ENCODE peak calls at places on chromosomes 13 and 19, in five cellular contexts. O is nephron progenitor cell, H is choroid plexus epithelial cell, S is left ventricle myocardium inferior, N is HFFc6. B is an unnamed sample.

GRCh38 chr13:97229699-97230098 is 7.6 kb downstream of the MBNL2 start:
- DNase-seq in S (no peak), O (no peak), N (no peak), H (no peak), B (no peak)

GRCh38 chr13:29435125-29435911 is 160.2 kb downstream of the SLC7A1 start:
- DNase-seq in H (peak), N (peak), O (no peak), S (no peak), B (no peak)

GRCh38 chr13:25085125-25085742 is 10.7 kb upstream of the PABPC3 start:
- DNase-seq in N (peak), O (peak), S (no peak), H (peak), B (peak)

GRCh38 chr13:112756967-112757758 is 67.3 kb downstream of the ATP11A start:
- DNase-seq in O (no peak), S (no peak), H (no peak), N (no peak), B (peak)

GRCh38 chr13:24923305-24923640 is 159.3 kb downstream of the RNF17 start:
- DNase-seq in O (no peak), H (peak), N (peak), S (no peak), B (no peak)

GRCh38 chr13:61144834-61145593 is 270.6 kb downstream of the PCDH20 start:
- DNase-seq in N (no peak), H (no peak), O (no peak), S (no peak), B (no peak)

GRCh38 chr19:51520710-51521109 is 10.8 kb downstream of the SIGLEC6 start:
- DNase-seq in H (no peak), N (no peak), O (no peak), S (no peak), B (no peak)

GRCh38 chr13:30796833-30797601 is 61.7 kb downstream of the ALOX5AP start:
- DNase-seq in H (peak), O (no peak), N (no peak), S (no peak), B (no peak)

GRCh38 chr19:4988770-4989251 is 19.9 kb downstream of the KDM4B start:
- DNase-seq in H (peak), N (peak), S (peak), O (no peak), B (no peak)

GRCh38 chr13:35478384-35479222 is 2.1 kb upstream of the MAB21L1 start:
- DNase-seq in N (no peak), S (no peak), O (peak), H (no peak), B (peak)

GRCh38 chr19:13692096-13692495 is 72.2 kb upstream of the MRI1 start:
- DNase-seq in H (peak), S (no peak), N (peak), O (no peak), B (no peak)

GRCh38 chr13:24063281-24063851 is 97.2 kb upstream of the SPATA13 start:
- DNase-seq in N (no peak), S (peak), O (no peak), H (peak), B (no peak)

GRCh38 chr19:47813304-47813994 is 8.3 kb upstream of the CRX start:
- DNase-seq in H (peak), S (peak), O (peak), N (peak), B (peak)

GRCh38 chr19:1041835-1042685 is 2.2 kb downstream of the ABCA7 start:
- DNase-seq in S (no peak), O (no peak), N (no peak), H (no peak), B (no peak)

GRCh38 chr13:95509521-95510315 is 42.8 kb upstream of the CLDN10 start:
- DNase-seq in N (peak), O (no peak), H (peak), S (no peak), B (no peak)

GRCh38 chr19:29583196-29584006 is 22.7 kb upstream of the POP4 start:
- DNase-seq in S (no peak), H (peak), O (no peak), N (peak), B (no peak)

GRCh38 chr13:111846396-111847174 is 220.4 kb upstream of the SOX1 start:
- DNase-seq in S (no peak), O (no peak), N (no peak), H (no peak), B (no peak)

GRCh38 chr13:67136157-67136556 is 94.0 kb downstream of the PCDH9 start:
- DNase-seq in S (no peak), N (no peak), H (peak), O (no peak), B (no peak)

GRCh38 chr19:10092648-10093294 is 6.7 kb downstream of the SHFL start:
- DNase-seq in N (no peak), H (no peak), S (no peak), O (no peak), B (no peak)

GRCh38 chr13:81409284-81409683 is 1068.4 kb upstream of the SPRY2 start:
- DNase-seq in S (no peak), H (no peak), N (no peak), O (no peak), B (no peak)

GRCh38 chr13:33087091-33087490 is 70.9 kb downstream of the KL start:
- DNase-seq in H (peak), O (no peak), N (no peak), S (no peak), B (no peak)

GRCh38 chr19:2013683-2013961 is 1.9 kb downstream of the BTBD2 start:
- DNase-seq in O (no peak), S (no peak), N (no peak), H (no peak), B (no peak)

GRCh38 chr13:81487151-81487550 is 1146.2 kb upstream of the SPRY2 start:
- DNase-seq in H (peak), O (peak), N (no peak), S (no peak), B (peak)

GRCh38 chr19:290539-291521 is at the start of gene PLPP2:
- DNase-seq in N (no peak), S (no peak), H (peak), O (no peak), B (no peak)

GRCh38 chr13:25406377-25406776 is 34.6 kb downstream of the ATP8A2 start:
- DNase-seq in O (no peak), S (no peak), N (no peak), H (peak), B (no peak)

GRCh38 chr19:12913011-12913561 is 6.0 kb downstream of the SYCE2 start:
- DNase-seq in N (no peak), H (peak), S (peak), O (peak), B (no peak)

GRCh38 chr13:111353508-111353907 is 33.1 kb downstream of the TEX29 start:
- DNase-seq in H (no peak), S (no peak), O (no peak), N (no peak), B (no peak)

GRCh38 chr19:4327252-4327876 is 11.3 kb downstream of the STAP2 start:
- DNase-seq in H (peak), N (no peak), O (peak), S (peak), B (peak)

GRCh38 chr19:4636151-4636717 is 3.1 kb upstream of the TNFAIP8L1 start:
- DNase-seq in H (peak), O (peak), S (peak), N (no peak), B (peak)

GRCh38 chr19:18562086-18562485 is 4.4 kb downstream of the KXD1 start:
- DNase-seq in S (peak), H (no peak), N (no peak), O (no peak), B (no peak)

GRCh38 chr13:31965361-31966066 is 66.1 kb upstream of the FRY start:
- DNase-seq in H (peak), N (peak), S (no peak), O (no peak), B (no peak)

GRCh38 chr13:64239372-64239771 is 2823.7 kb upstream of the PCDH20 start:
- DNase-seq in N (peak), O (no peak), S (no peak), H (peak), B (no peak)

GRCh38 chr19:40305403-40305802 is 20.3 kb upstream of the AKT2 start:
- DNase-seq in N (peak), S (peak), H (peak), O (peak), B (peak)
- TF ChIP-seq CTCF in N (peak), S (peak), H (peak), O (peak), B (peak)

DNA sequence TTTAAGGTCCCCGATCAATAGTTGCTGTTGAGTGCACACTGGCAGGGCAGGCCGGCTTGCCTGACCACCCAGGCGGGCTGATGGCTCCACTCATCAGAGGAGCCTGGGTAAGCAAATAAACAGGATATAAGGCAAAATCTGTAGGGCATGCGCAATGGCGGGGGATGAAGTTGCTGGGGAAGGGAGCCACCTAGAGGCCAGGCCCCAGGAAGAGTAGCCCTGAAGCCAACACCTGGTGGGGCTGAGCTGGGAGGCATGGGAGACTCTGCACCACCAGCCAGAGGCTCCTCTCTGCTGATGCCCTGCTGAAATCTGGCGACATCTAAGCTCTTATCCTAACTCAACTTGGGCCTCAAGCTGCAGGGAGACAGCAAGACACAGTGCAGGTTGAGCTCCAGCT is 324.3 kb downstream of the ZNF536 start:
- DNase-seq in O (peak), S (no peak), N (no peak), H (peak), B (peak)
- TF ChIP-seq CTCF in O (peak), S (peak), N (peak), H (peak), B (peak)

DNA sequence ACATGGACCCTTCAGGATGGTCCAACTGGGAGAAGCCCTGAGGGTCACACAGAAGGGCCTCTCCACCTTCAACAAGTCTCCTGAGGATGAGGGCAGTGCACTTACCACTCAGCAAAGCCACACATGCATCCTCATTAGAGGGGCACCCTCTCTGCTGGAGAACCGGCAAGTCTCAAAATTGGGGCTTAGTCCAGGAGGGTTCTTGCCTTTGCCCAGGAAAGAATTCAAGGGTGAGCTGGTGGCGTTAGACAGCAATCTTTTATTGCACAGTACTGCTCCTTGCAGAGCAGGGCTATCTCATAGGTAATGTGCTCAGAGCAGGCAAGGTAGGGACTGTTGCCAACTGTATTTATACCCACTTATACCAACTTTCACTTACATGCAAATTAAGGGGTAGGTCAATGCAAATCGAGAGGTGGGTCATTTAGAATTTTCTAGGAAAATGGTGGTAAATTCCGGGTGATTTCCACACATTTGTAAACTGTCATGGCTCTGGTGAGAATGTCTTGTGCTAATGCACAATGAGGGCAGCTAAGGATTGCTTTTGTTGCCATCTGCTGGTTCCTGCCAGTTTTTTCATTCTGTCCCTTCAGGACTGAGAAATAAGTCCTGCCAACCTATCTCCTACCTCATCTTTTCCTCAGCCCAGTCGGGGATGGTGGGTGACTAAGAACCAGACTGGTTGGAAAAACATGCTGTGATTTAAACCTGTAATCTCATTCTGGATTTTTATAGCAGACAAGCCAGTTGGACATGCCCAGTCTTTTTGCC is 27.8 kb upstream of the IGSF23 start:
- DNase-seq in S (no peak), N (peak), O (no peak), H (peak), B (no peak)
- TF ChIP-seq CTCF in S (no peak), N (peak), O (no peak), H (peak), B (no peak)

GRCh38 chr13:40446365-40446764 is 220.1 kb downstream of the FOXO1 start:
- DNase-seq in H (peak), O (no peak), N (no peak), S (no peak), B (no peak)

GRCh38 chr13:40445557-40445990 is 220.9 kb downstream of the FOXO1 start:
- DNase-seq in N (no peak), H (peak), O (no peak), S (peak), B (no peak)

GRCh38 chr13:40442826-40443225 is 223.6 kb downstream of the FOXO1 start:
- DNase-seq in N (no peak), H (no peak), O (no peak), S (no peak), B (no peak)

GRCh38 chr13:40442191-40442590 is 224.2 kb downstream of the FOXO1 start:
- DNase-seq in N (no peak), S (peak), O (no peak), H (no peak), B (no peak)

GRCh38 chr13:40444241-40444640 is 222.2 kb downstream of the FOXO1 start:
- DNase-seq in H (no peak), N (no peak), O (no peak), S (no peak), B (no peak)
- TF ChIP-seq CTCF in H (no peak), N (no peak), O (no peak), S (no peak), B (no peak)

DNA sequence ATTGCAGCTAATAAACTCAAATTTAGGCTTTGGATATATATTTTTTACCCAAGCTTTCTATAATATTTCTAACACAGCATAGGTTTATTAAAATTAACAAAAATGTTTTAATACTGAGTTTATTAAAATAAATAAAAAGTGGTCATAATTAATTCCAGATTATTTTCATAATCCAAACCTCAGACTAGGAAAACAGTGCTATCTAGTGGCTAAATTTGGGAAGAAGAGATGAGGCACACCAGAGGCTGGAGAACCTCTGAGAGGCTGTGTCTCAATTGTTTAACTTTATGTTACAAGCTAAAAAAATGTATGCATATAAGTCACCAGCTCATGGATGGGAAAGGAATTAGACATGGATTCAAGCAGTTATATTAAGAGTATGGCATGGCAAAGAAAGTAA is 392.5 kb downstream of the DIAPH3 start:
- DNase-seq in H (peak), O (no peak), S (no peak), N (peak), B (no peak)
- TF ChIP-seq CTCF in H (peak), O (peak), S (peak), N (peak), B (peak)

DNA sequence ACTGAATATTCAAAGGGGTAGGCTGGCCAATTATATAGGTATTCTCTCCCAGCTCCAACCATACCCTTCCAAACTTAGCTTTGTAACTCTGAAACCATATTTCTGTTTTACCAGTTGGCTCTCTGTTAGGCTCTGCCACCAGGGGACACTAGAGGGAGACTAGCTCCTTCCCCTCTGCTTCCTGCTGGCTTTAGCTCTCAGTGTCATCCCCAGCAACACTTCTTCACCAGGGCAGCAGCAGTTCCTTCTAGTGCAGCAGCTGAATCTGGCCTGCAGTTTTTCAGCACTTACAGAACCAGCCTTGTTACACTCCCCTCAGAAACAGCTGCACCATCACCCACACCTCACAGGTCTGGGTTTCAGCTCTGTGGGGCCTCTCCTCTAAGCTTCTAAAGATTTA is 51.0 kb upstream of the DOCK9 start:
- DNase-seq in N (no peak), S (no peak), H (peak), O (no peak), B (no peak)
- TF ChIP-seq CTCF in N (peak), S (peak), H (peak), O (no peak), B (peak)